ENCODE peak calls at places on chromosomes 11 and 22, in ten cellular contexts. X is brain pericyte, A is T follicular helper cell, Q is H9, M is gastrocnemius medialis, H is Daoy, P is DMS153, Z is G401, Y is omental fat pad, O is HS-27A. V is an unnamed sample.

GRCh38 chr11:39174228-39174627 is 2285.2 kb downstream of the LRRC4C start:
- DNase-seq in X (no peak), A (no peak), Q (no peak), M (no peak), H (no peak), P (no peak), Z (no peak), Y (no peak), O (no peak), V (no peak)

GRCh38 chr11:67489860-67490726 is 7.3 kb downstream of the AIP start:
- DNase-seq in X (no peak), A (no peak), Q (no peak), M (no peak), H (no peak), P (no peak), Z (no peak), Y (no peak), O (no peak), V (no peak)

GRCh38 chr22:36088292-36088691 is 59.7 kb upstream of the RBFOX2 start:
- DNase-seq in X (no peak), A (no peak), Q (no peak), M (no peak), H (no peak), P (no peak), Z (no peak), Y (no peak), O (no peak), V (no peak)

GRCh38 chr11:68371176-68372041 is 59.0 kb downstream of the LRP5 start:
- DNase-seq in X (no peak), A (no peak), Q (no peak), M (peak; percentile 51), H (no peak), P (no peak), Z (no peak), Y (no peak), O (no peak), V (peak; percentile 27)

GRCh38 chr11:86676010-86676409 is 3.6 kb upstream of the ME3 start:
- DNase-seq in X (no peak), A (no peak), Q (no peak), M (no peak), H (no peak), P (peak; percentile 62), Z (no peak), Y (no peak), O (no peak), V (no peak)

GRCh38 chr11:64566042-64566914 is 24.7 kb upstream of the SLC22A12 start:
- DNase-seq in X (no peak), A (no peak), Q (peak; percentile 81), M (no peak), H (peak; percentile 77), P (peak; percentile 73), Z (peak; percentile 83), Y (peak; percentile 58), O (no peak), V (peak; percentile 98)

GRCh38 chr22:46738961-46739870 is 1.2 kb upstream of the CERK start:
- DNase-seq in X (no peak), A (peak; percentile 79), Q (peak; percentile 64), M (peak; percentile 84), H (no peak), P (no peak), Z (peak; percentile 42), Y (no peak), O (no peak), V (peak; percentile 53)

GRCh38 chr11:28659716-28660348 is 551.6 kb downstream of the METTL15 start:
- DNase-seq in X (no peak), A (no peak), Q (no peak), M (no peak), H (no peak), P (no peak), Z (no peak), Y (no peak), O (no peak), V (no peak)

GRCh38 chr22:46335201-46336118 is at the start of gene TRMU:
- DNase-seq in X (peak; percentile 60), A (peak; percentile 44), Q (peak; percentile 85), M (peak; percentile 78), H (peak; percentile 91), P (peak; percentile 46), Z (peak; percentile 85), Y (peak; percentile 50), O (peak; percentile 27), V (peak; percentile 91)

GRCh38 chr22:30705710-30706651 is 11.3 kb downstream of the OSBP2 start:
- DNase-seq in X (no peak), A (no peak), Q (no peak), M (no peak), H (peak; percentile 71), P (no peak), Z (peak; percentile 97), Y (no peak), O (peak; percentile 20), V (peak; percentile 29)

GRCh38 chr22:28141614-28142013 is 222.6 kb upstream of the PITPNB start:
- DNase-seq in X (no peak), A (no peak), Q (no peak), M (no peak), H (peak; percentile 66), P (no peak), Z (no peak), Y (no peak), O (peak; percentile 35), V (no peak)

GRCh38 chr11:117623831-117624271 is 173.2 kb downstream of the DSCAML1 start:
- DNase-seq in X (no peak), A (no peak), Q (no peak), M (no peak), H (no peak), P (no peak), Z (no peak), Y (no peak), O (no peak), V (no peak)

GRCh38 chr11:108062336-108062735 is 53.6 kb downstream of the CUL5 start:
- DNase-seq in X (no peak), A (no peak), Q (no peak), M (no peak), H (no peak), P (no peak), Z (no peak), Y (no peak), O (no peak), V (no peak)

GRCh38 chr11:111911563-111912401 is at the start of gene CRYAB:
- DNase-seq in X (no peak), A (no peak), Q (peak; percentile 39), M (peak; percentile 99), H (no peak), P (no peak), Z (peak; percentile 98), Y (no peak), O (peak; percentile 51), V (peak; percentile 69)

GRCh38 chr22:50151571-50152537 is 18.7 kb upstream of the PANX2 start:
- DNase-seq in X (no peak), A (no peak), Q (peak; percentile 71), M (no peak), H (no peak), P (no peak), Z (no peak), Y (no peak), O (no peak), V (no peak)

GRCh38 chr11:115267871-115268270 is 236.3 kb downstream of the CADM1 start:
- DNase-seq in X (no peak), A (no peak), Q (no peak), M (no peak), H (peak; percentile 6), P (no peak), Z (no peak), Y (no peak), O (no peak), V (no peak)

GRCh38 chr11:102410382-102410784 is 42.2 kb downstream of the TMEM123 start:
- DNase-seq in X (no peak), A (no peak), Q (no peak), M (no peak), H (no peak), P (no peak), Z (no peak), Y (no peak), O (no peak), V (peak; percentile 40)

GRCh38 chr22:45493286-45493771 is 9.4 kb upstream of the FBLN1 start:
- DNase-seq in X (no peak), A (no peak), Q (no peak), M (peak; percentile 37), H (no peak), P (no peak), Z (no peak), Y (no peak), O (no peak), V (no peak)

GRCh38 chr22:17781319-17782031 is 7.2 kb upstream of the BID start:
- DNase-seq in X (peak; percentile 60), A (no peak), Q (no peak), M (peak; percentile 36), H (peak; percentile 93), P (no peak), Z (peak; percentile 65), Y (peak; percentile 52), O (no peak), V (no peak)

GRCh38 chr11:119315139-119316016 is 1.6 kb downstream of the MCAM start:
- DNase-seq in X (no peak), A (no peak), Q (peak; percentile 82), M (no peak), H (peak; percentile 39), P (peak; percentile 41), Z (peak; percentile 85), Y (no peak), O (no peak), V (peak; percentile 67)

GRCh38 chr11:33997473-33998347 is 53.8 kb upstream of the CAPRIN1 start:
- DNase-seq in X (no peak), A (no peak), Q (no peak), M (no peak), H (peak; percentile 32), P (no peak), Z (peak; percentile 5), Y (no peak), O (no peak), V (peak; percentile 72)

GRCh38 chr11:16772141-16772512 is 33.7 kb downstream of the C11orf58 start:
- DNase-seq in X (no peak), A (no peak), Q (no peak), M (no peak), H (no peak), P (no peak), Z (no peak), Y (no peak), O (no peak), V (no peak)

GRCh38 chr11:55966391-55966790 is 3.4 kb downstream of the OR10AG1 start:
- DNase-seq in X (no peak), A (no peak), Q (no peak), M (no peak), H (no peak), P (no peak), Z (no peak), Y (no peak), O (no peak), V (peak; percentile 14)

GRCh38 chr11:85947431-85948272 is 92.5 kb downstream of the CCDC83 start:
- DNase-seq in X (peak; percentile 43), A (no peak), Q (no peak), M (no peak), H (peak; percentile 28), P (no peak), Z (no peak), Y (no peak), O (no peak), V (no peak)

GRCh38 chr11:2316169-2316962 is 14.6 kb downstream of the TSPAN32 start:
- DNase-seq in X (no peak), A (no peak), Q (no peak), M (no peak), H (no peak), P (no peak), Z (no peak), Y (peak; percentile 9), O (no peak), V (no peak)

GRCh38 chr22:20750461-20751184 is 23.3 kb upstream of the SERPIND1 start:
- DNase-seq in X (peak; percentile 76), A (no peak), Q (no peak), M (peak; percentile 86), H (peak; percentile 90), P (peak; percentile 43), Z (peak; percentile 61), Y (peak; percentile 51), O (peak; percentile 7), V (no peak)

GRCh38 chr11:75767228-75767572 is 1.4 kb upstream of the DGAT2 start:
- DNase-seq in X (no peak), A (no peak), Q (no peak), M (no peak), H (no peak), P (no peak), Z (no peak), Y (no peak), O (no peak), V (no peak)

GRCh38 chr22:44337658-44338004 is 24.9 kb upstream of the SHISAL1 start:
- DNase-seq in X (no peak), A (no peak), Q (peak; percentile 53), M (no peak), H (peak; percentile 86), P (peak; percentile 69), Z (no peak), Y (peak; percentile 41), O (no peak), V (peak; percentile 41)

V was measured in ELF-1.